ENCODE peak calls at places on chromosomes 13 and 19, in six cellular contexts. K is breast epithelium, J is A549, R is IMR-90, G is body of pancreas, D is gastrocnemius medialis. L is an unnamed sample.

GRCh38 chr13:35984776-35985453 is 146.3 kb downstream of the DCLK1 start:
- DNase-seq in K (no peak), J (no peak), R (no peak), G (no peak), D (no peak), L (no peak)

GRCh38 chr13:99119686-99120085 is 81.0 kb upstream of the UBAC2 start:
- DNase-seq in K (no peak), J (no peak), R (no peak), G (no peak), D (no peak), L (no peak)

GRCh38 chr13:64925727-64926126 is 2304.4 kb downstream of the PCDH9 start:
- DNase-seq in K (no peak), J (no peak), R (no peak), G (no peak), D (no peak), L (no peak)

GRCh38 chr19:22263121-22263520 is 23.1 kb upstream of the ZNF729 start:
- DNase-seq in K (no peak), J (no peak), R (no peak), G (no peak), D (no peak), L (no peak)

GRCh38 chr13:59111711-59112110 is 1052.0 kb downstream of the DIAPH3 start:
- DNase-seq in K (no peak), J (no peak), R (peak), G (no peak), D (no peak), L (no peak)

GRCh38 chr13:24638096-24638495 is 42.1 kb upstream of the ATP12A start:
- DNase-seq in K (no peak), J (no peak), R (no peak), G (no peak), D (no peak), L (no peak)

GRCh38 chr19:10419646-10420443 is 493 bp upstream of the PDE4A start:
- DNase-seq in K (no peak), J (peak), R (peak), G (no peak), D (no peak), L (peak)

GRCh38 chr13:42992585-42993122 is 613 bp upstream of the EPSTI1 start:
- DNase-seq in K (no peak), J (no peak), R (no peak), G (no peak), D (no peak), L (no peak)

GRCh38 chr13:113092776-113093579 is 12.6 kb upstream of the F7 start:
- DNase-seq in K (no peak), J (no peak), R (no peak), G (no peak), D (no peak), L (no peak)

GRCh38 chr19:741506-742131 is 9.3 kb upstream of the MISP start:
- DNase-seq in K (no peak), J (peak), R (no peak), G (no peak), D (no peak), L (no peak)

GRCh38 chr19:2494084-2494446 is 18.1 kb downstream of the GADD45B start:
- DNase-seq in K (no peak), J (no peak), R (peak), G (no peak), D (no peak), L (peak)

GRCh38 chr19:40358773-40359172 is 10.3 kb downstream of the PLD3 start:
- DNase-seq in K (no peak), J (no peak), R (no peak), G (no peak), D (no peak), L (no peak)

GRCh38 chr19:12331211-12331941 is 2.1 kb downstream of the ZNF563 start:
- DNase-seq in K (no peak), J (no peak), R (no peak), G (no peak), D (no peak), L (no peak)

GRCh38 chr13:110455941-110456340 is 105.6 kb downstream of the RAB20 start:
- DNase-seq in K (peak), J (peak), R (peak), G (peak), D (peak), L (peak)

GRCh38 chr19:52226652-52227051 is 36.8 kb downstream of the PPP2R1A start:
- DNase-seq in K (no peak), J (no peak), R (no peak), G (no peak), D (no peak), L (no peak)

GRCh38 chr13:32299893-32300292 is 15.3 kb downstream of the ZAR1L start:
- DNase-seq in K (no peak), J (no peak), R (no peak), G (no peak), D (no peak), L (no peak)

GRCh38 chr13:47623862-47624261 is 377.2 kb downstream of the SUCLA2 start:
- DNase-seq in K (no peak), J (no peak), R (no peak), G (no peak), D (no peak), L (no peak)

GRCh38 chr19:44180968-44181367 is 16.1 kb downstream of the ZNF226 start:
- DNase-seq in K (no peak), J (no peak), R (no peak), G (no peak), D (no peak), L (no peak)

GRCh38 chr19:38900816-38901215 is 1.0 kb downstream of the NFKBIB start:
- DNase-seq in K (no peak), J (no peak), R (no peak), G (no peak), D (no peak), L (no peak)

GRCh38 chr19:2477732-2478191 is 1.8 kb downstream of the GADD45B start:
- DNase-seq in K (no peak), J (no peak), R (peak), G (no peak), D (peak), L (no peak)

GRCh38 chr19:54739587-54740497 is 1.5 kb downstream of the KIR2DL3 start:
- DNase-seq in K (no peak), J (no peak), R (no peak), G (no peak), D (no peak), L (no peak)

GRCh38 chr13:111972261-111972780 is 94.6 kb upstream of the SOX1 start:
- DNase-seq in K (no peak), J (no peak), R (no peak), G (no peak), D (no peak), L (no peak)

GRCh38 chr13:31880849-31881494 is 141.6 kb downstream of the RXFP2 start:
- DNase-seq in K (no peak), J (no peak), R (no peak), G (no peak), D (no peak), L (no peak)

GRCh38 chr13:93023929-93024328 is 202.7 kb upstream of the GPC6 start:
- DNase-seq in K (no peak), J (no peak), R (no peak), G (no peak), D (no peak), L (no peak)

GRCh38 chr13:111371211-111371610 is 50.8 kb downstream of the TEX29 start:
- DNase-seq in K (no peak), J (no peak), R (peak), G (no peak), D (no peak), L (no peak)

GRCh38 chr19:8148410-8149231 is 771 bp downstream of the FBN3 start:
- DNase-seq in K (no peak), J (no peak), R (no peak), G (peak), D (no peak), L (no peak)

GRCh38 chr13:112735791-112736190 is 46.0 kb downstream of the ATP11A start:
- DNase-seq in K (no peak), J (no peak), R (no peak), G (no peak), D (no peak), L (no peak)

GRCh38 chr13:59774511-59774911 is 389.2 kb downstream of the DIAPH3 start:
- DNase-seq in K (peak), J (no peak), R (peak), G (no peak), D (no peak), L (no peak)

GRCh38 chr19:28289294-28290063 is 923.5 kb downstream of the UQCRFS1 start:
- DNase-seq in K (no peak), J (no peak), R (no peak), G (peak), D (no peak), L (no peak)

GRCh38 chr13:109610517-109610916 is 175.9 kb downstream of the IRS2 start:
- DNase-seq in K (no peak), J (no peak), R (no peak), G (peak), D (peak), L (peak)

GRCh38 chr13:99419591-99420243 is 81.6 kb upstream of the TM9SF2 start:
- DNase-seq in K (no peak), J (no peak), R (no peak), G (no peak), D (no peak), L (no peak)

GRCh38 chr19:58356236-58356970 is 3.1 kb upstream of the A1BG start:
- DNase-seq in K (no peak), J (no peak), R (peak), G (no peak), D (no peak), L (no peak)

GRCh38 chr13:39655569-39656324 is at the start of gene COG6:
- DNase-seq in K (peak), J (peak), R (peak), G (peak), D (peak), L (peak)
- TF ChIP-seq POLR2A in K (no peak), J (peak), R (peak), G (peak), D (no peak), L (peak)

GRCh38 chr13:97221989-97222700 is at the start of gene MBNL2:
- DNase-seq in K (peak), J (peak), R (peak), G (peak), D (peak), L (peak)
- TF ChIP-seq POLR2A in K (peak), J (peak), R (peak), G (peak), D (peak), L (no peak)

DNA sequence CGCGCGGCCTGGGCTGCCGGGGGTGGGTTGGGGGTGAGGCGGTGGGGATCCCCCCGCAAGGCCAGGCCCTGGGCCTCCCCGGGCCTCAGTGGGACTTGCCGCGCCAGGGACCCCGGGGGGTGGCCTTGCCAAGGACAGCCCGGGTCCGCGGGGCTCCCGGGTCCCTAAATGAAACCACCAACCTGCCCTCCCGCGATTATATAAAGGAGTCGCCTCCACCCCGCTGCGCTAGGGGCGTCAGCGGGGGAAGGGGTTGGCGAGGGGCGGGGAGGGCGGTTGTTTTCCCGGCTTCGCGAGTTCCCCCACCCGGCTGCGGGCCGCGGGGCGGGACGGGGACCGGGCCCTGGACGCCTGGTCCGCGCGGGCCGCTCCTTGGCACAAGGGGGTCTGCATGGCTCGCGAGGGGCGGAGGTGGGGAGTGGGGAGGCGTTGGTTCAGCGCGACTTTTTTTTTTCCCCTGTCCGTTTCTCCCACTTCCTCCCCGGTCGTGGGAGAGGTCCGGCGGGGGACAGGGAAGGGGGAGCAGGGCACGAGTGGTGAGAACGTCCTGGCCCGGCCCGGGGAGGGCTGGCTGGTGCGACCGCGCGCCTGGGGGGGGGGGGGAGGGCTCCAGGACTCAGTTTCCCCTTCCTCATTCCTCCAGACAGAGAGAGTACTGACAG is 828 bp upstream of the ZBTB7A start:
- DNase-seq in K (no peak), J (no peak), R (no peak), G (peak), D (no peak), L (no peak)
- TF ChIP-seq POLR2A in K (no peak), J (peak), R (no peak), G (peak), D (peak), L (no peak)

DNA sequence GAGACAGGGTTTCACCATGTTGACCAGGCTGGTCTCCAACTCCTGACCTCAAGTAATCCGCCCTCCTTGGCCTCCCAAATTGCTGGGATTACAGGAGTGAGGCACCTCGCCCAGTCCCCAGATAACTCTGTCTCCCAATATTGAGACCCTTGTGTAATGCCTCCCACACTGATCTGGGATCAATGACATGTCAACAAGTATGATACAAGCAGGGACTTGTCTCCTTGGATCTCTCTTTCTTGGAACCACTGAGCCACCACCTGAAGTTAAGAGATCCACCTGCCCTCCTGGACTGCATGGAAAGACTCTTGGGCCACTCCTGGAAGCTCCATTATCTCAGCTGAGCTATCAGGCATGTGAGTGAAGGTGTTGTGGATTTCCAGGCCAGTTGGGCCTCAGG is 15.1 kb downstream of the NFKBID start:
- DNase-seq in K (no peak), J (no peak), R (no peak), G (no peak), D (no peak), L (no peak)
- TF ChIP-seq POLR2A in K (no peak), J (no peak), R (no peak), G (no peak), D (no peak), L (no peak)

L was measured in H54.